ENCODE peak calls at places on chromosomes 13 and 19, in ten cellular contexts. One of them, this sample, is unnamed.

GRCh38 chr19:30029721-30030510 is 87.9 kb downstream of the URI1 start:
- DNase-seq in PC-3: peak
- DNase-seq in K562: no peak
- DNase-seq in left lung: no peak
- DNase-seq in prostate gland: no peak
- DNase-seq in cardiac fibroblast: no peak
- DNase-seq in body of pancreas: no peak
- DNase-seq in SK-N-SH: no peak
- DNase-seq in AG04449: no peak
- DNase-seq in lower lobe of right lung: no peak
- DNase-seq in this sample: peak

GRCh38 chr13:29474991-29475390 is 120.5 kb downstream of the SLC7A1 start:
- DNase-seq in body of pancreas: no peak
- DNase-seq in AG04449: no peak
- DNase-seq in prostate gland: no peak
- DNase-seq in lower lobe of right lung: no peak
- DNase-seq in SK-N-SH: no peak
- DNase-seq in left lung: no peak
- DNase-seq in cardiac fibroblast: peak
- DNase-seq in K562: no peak
- DNase-seq in PC-3: no peak
- DNase-seq in this sample: no peak

GRCh38 chr19:19514215-19514633 is 1.1 kb downstream of the TSSK6 start:
- DNase-seq in lower lobe of right lung: no peak
- DNase-seq in body of pancreas: peak
- DNase-seq in PC-3: no peak
- DNase-seq in SK-N-SH: no peak
- DNase-seq in cardiac fibroblast: peak
- DNase-seq in K562: no peak
- DNase-seq in AG04449: no peak
- DNase-seq in prostate gland: no peak
- DNase-seq in left lung: peak
- DNase-seq in this sample: no peak

GRCh38 chr19:8461376-8461775 is 16.6 kb downstream of the HNRNPM start:
- DNase-seq in cardiac fibroblast: no peak
- DNase-seq in left lung: no peak
- DNase-seq in SK-N-SH: no peak
- DNase-seq in K562: no peak
- DNase-seq in body of pancreas: no peak
- DNase-seq in lower lobe of right lung: no peak
- DNase-seq in AG04449: no peak
- DNase-seq in PC-3: no peak
- DNase-seq in prostate gland: no peak
- DNase-seq in this sample: no peak

GRCh38 chr13:21138561-21138960 is 37.8 kb downstream of the SKA3 start:
- DNase-seq in prostate gland: peak
- DNase-seq in AG04449: no peak
- DNase-seq in left lung: no peak
- DNase-seq in lower lobe of right lung: no peak
- DNase-seq in SK-N-SH: no peak
- DNase-seq in PC-3: no peak
- DNase-seq in K562: no peak
- DNase-seq in body of pancreas: no peak
- DNase-seq in cardiac fibroblast: peak
- DNase-seq in this sample: no peak

GRCh38 chr19:42286349-42287016 is 15.4 kb upstream of the PRR19 start:
- DNase-seq in left lung: no peak
- DNase-seq in prostate gland: no peak
- DNase-seq in K562: peak
- DNase-seq in SK-N-SH: peak
- DNase-seq in AG04449: no peak
- DNase-seq in PC-3: no peak
- DNase-seq in body of pancreas: peak
- DNase-seq in cardiac fibroblast: peak
- DNase-seq in lower lobe of right lung: no peak
- DNase-seq in this sample: no peak

GRCh38 chr19:3075605-3076431 is 13.5 kb upstream of the TLE5 start:
- DNase-seq in K562: peak
- DNase-seq in cardiac fibroblast: no peak
- DNase-seq in prostate gland: no peak
- DNase-seq in SK-N-SH: peak
- DNase-seq in lower lobe of right lung: peak
- DNase-seq in PC-3: peak
- DNase-seq in left lung: peak
- DNase-seq in body of pancreas: peak
- DNase-seq in AG04449: no peak
- DNase-seq in this sample: peak

GRCh38 chr13:105410602-105411001 is 1124.9 kb downstream of the EFNB2 start:
- DNase-seq in K562: peak
- DNase-seq in lower lobe of right lung: peak
- DNase-seq in cardiac fibroblast: peak
- DNase-seq in left lung: peak
- DNase-seq in AG04449: no peak
- DNase-seq in prostate gland: peak
- DNase-seq in body of pancreas: peak
- DNase-seq in PC-3: peak
- DNase-seq in SK-N-SH: peak
- DNase-seq in this sample: peak

GRCh38 chr19:47446534-47447469 is 24.9 kb downstream of the SLC8A2 start:
- DNase-seq in cardiac fibroblast: peak
- DNase-seq in K562: peak
- DNase-seq in left lung: no peak
- DNase-seq in SK-N-SH: peak
- DNase-seq in AG04449: no peak
- DNase-seq in prostate gland: no peak
- DNase-seq in PC-3: peak
- DNase-seq in body of pancreas: no peak
- DNase-seq in lower lobe of right lung: peak
- DNase-seq in this sample: no peak

GRCh38 chr19:1214862-1215731 is 9.5 kb downstream of the STK11 start:
- DNase-seq in AG04449: no peak
- DNase-seq in body of pancreas: peak
- DNase-seq in SK-N-SH: peak
- DNase-seq in lower lobe of right lung: peak
- DNase-seq in left lung: peak
- DNase-seq in PC-3: peak
- DNase-seq in cardiac fibroblast: no peak
- DNase-seq in prostate gland: no peak
- DNase-seq in K562: no peak
- DNase-seq in this sample: no peak

GRCh38 chr19:1213391-1214286 is 8.1 kb downstream of the STK11 start:
- DNase-seq in SK-N-SH: peak
- DNase-seq in lower lobe of right lung: peak
- DNase-seq in body of pancreas: peak
- DNase-seq in AG04449: no peak
- DNase-seq in prostate gland: peak
- DNase-seq in PC-3: no peak
- DNase-seq in left lung: peak
- DNase-seq in cardiac fibroblast: peak
- DNase-seq in K562: no peak
- DNase-seq in this sample: peak

GRCh38 chr19:1211494-1212234 is 6.1 kb downstream of the STK11 start:
- DNase-seq in SK-N-SH: no peak
- DNase-seq in left lung: no peak
- DNase-seq in lower lobe of right lung: no peak
- DNase-seq in cardiac fibroblast: peak
- DNase-seq in prostate gland: peak
- DNase-seq in body of pancreas: peak
- DNase-seq in K562: no peak
- DNase-seq in PC-3: no peak
- DNase-seq in AG04449: no peak
- DNase-seq in this sample: no peak

GRCh38 chr19:1216756-1217155 is 11.2 kb downstream of the STK11 start:
- DNase-seq in PC-3: no peak
- DNase-seq in prostate gland: no peak
- DNase-seq in left lung: no peak
- DNase-seq in body of pancreas: no peak
- DNase-seq in lower lobe of right lung: no peak
- DNase-seq in SK-N-SH: no peak
- DNase-seq in K562: no peak
- DNase-seq in cardiac fibroblast: no peak
- DNase-seq in AG04449: no peak
- DNase-seq in this sample: no peak

DNA sequence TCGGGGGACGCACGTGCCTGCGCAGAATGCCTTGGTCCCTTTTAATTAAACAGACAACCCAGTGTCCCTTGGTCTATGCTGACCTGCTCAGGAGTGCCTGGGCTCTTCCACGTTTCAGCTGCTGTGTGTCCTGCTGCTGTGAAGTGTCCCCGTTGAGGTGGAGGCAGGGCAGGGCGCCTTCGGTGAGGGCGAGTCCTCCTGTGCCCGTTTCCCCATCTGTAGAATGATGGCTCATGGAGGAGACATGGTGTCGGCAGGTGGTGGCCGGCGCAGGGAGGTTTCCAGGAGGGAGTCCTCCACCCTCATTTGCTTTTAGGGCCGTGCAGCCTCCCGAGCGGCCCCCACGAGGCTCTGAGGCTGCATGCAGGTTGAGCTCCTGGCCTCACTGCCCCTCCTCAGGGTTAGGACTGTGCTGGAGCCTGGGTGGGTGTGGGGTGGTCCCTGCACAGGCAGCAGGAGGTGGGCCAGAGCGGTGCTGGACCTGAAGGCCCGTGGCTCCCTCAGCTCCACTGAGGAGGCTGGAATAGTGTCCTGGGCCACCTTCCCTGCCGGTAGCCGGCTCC is 8.8 kb downstream of the STK11 start:
- DNase-seq in lower lobe of right lung: no peak
- DNase-seq in left lung: no peak
- DNase-seq in AG04449: no peak
- DNase-seq in K562: no peak
- DNase-seq in PC-3: no peak
- DNase-seq in cardiac fibroblast: no peak
- DNase-seq in body of pancreas: no peak
- DNase-seq in prostate gland: no peak
- DNase-seq in SK-N-SH: no peak
- DNase-seq in this sample: no peak
- TF ChIP-seq CTCF in lower lobe of right lung: no peak
- TF ChIP-seq CTCF in left lung: no peak
- TF ChIP-seq CTCF in AG04449: no peak
- TF ChIP-seq CTCF in K562: no peak
- TF ChIP-seq CTCF in PC-3: no peak
- TF ChIP-seq CTCF in cardiac fibroblast: no peak
- TF ChIP-seq CTCF in body of pancreas: no peak
- TF ChIP-seq CTCF in prostate gland: no peak
- TF ChIP-seq CTCF in SK-N-SH: no peak
- TF ChIP-seq CTCF in this sample: no peak

GRCh38 chr19:10580979-10581631 is 6.0 kb downstream of the AP1M2 start:
- DNase-seq in left lung: peak
- DNase-seq in PC-3: peak
- DNase-seq in K562: peak
- DNase-seq in cardiac fibroblast: peak
- DNase-seq in SK-N-SH: peak
- DNase-seq in AG04449: peak
- DNase-seq in prostate gland: peak
- DNase-seq in lower lobe of right lung: peak
- DNase-seq in body of pancreas: peak
- DNase-seq in this sample: peak

GRCh38 chr19:10583021-10583776 is 3.9 kb downstream of the AP1M2 start:
- DNase-seq in PC-3: no peak
- DNase-seq in AG04449: no peak
- DNase-seq in left lung: no peak
- DNase-seq in SK-N-SH: no peak
- DNase-seq in body of pancreas: no peak
- DNase-seq in K562: no peak
- DNase-seq in cardiac fibroblast: no peak
- DNase-seq in lower lobe of right lung: no peak
- DNase-seq in prostate gland: no peak
- DNase-seq in this sample: no peak

GRCh38 chr19:10587839-10588150 is 683 bp upstream of the AP1M2 start:
- DNase-seq in K562: no peak
- DNase-seq in AG04449: no peak
- DNase-seq in PC-3: no peak
- DNase-seq in lower lobe of right lung: no peak
- DNase-seq in cardiac fibroblast: no peak
- DNase-seq in prostate gland: no peak
- DNase-seq in SK-N-SH: no peak
- DNase-seq in left lung: no peak
- DNase-seq in body of pancreas: no peak
- DNase-seq in this sample: no peak

GRCh38 chr19:10587022-10587838 is at the start of gene AP1M2:
- DNase-seq in body of pancreas: peak
- DNase-seq in AG04449: no peak
- DNase-seq in prostate gland: no peak
- DNase-seq in PC-3: peak
- DNase-seq in lower lobe of right lung: peak
- DNase-seq in K562: no peak
- DNase-seq in left lung: no peak
- DNase-seq in SK-N-SH: no peak
- DNase-seq in cardiac fibroblast: no peak
- DNase-seq in this sample: no peak

DNA sequence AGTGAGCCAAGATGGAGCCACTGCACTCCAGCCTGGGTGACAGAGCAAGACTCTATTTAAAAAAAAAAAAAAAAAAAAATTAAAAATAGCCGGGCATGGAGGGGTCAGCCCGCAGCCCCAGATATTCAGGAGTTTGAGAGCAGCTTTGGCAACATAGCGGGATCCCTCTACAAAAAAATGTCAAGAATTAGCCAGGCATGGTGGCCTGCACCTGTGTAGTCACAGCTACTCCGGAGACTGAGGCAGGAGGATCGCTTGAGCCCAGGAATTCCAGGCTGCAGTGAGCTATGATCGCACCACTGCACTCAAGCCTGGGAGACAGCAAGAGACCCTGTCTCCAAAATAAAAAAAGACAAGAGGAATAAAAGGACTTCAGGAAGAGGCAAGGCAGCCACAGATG is 716 bp downstream of the AP1M2 start:
- DNase-seq in body of pancreas: no peak
- DNase-seq in cardiac fibroblast: no peak
- DNase-seq in lower lobe of right lung: no peak
- DNase-seq in prostate gland: no peak
- DNase-seq in left lung: no peak
- DNase-seq in PC-3: no peak
- DNase-seq in SK-N-SH: no peak
- DNase-seq in K562: no peak
- DNase-seq in AG04449: no peak
- DNase-seq in this sample: no peak
- H3K4me3 ChIP-seq in body of pancreas: no peak
- H3K4me3 ChIP-seq in cardiac fibroblast: no peak
- H3K4me3 ChIP-seq in lower lobe of right lung: peak
- H3K4me3 ChIP-seq in prostate gland: peak
- H3K4me3 ChIP-seq in left lung: peak
- H3K4me3 ChIP-seq in PC-3: peak
- H3K4me3 ChIP-seq in SK-N-SH: no peak
- H3K4me3 ChIP-seq in K562: no peak
- H3K4me3 ChIP-seq in AG04449: no peak
- H3K4me3 ChIP-seq in this sample: no peak

GRCh38 chr19:31126236-31126635 is 223.0 kb downstream of the TSHZ3 start:
- DNase-seq in prostate gland: no peak
- DNase-seq in cardiac fibroblast: no peak
- DNase-seq in AG04449: no peak
- DNase-seq in left lung: no peak
- DNase-seq in PC-3: no peak
- DNase-seq in SK-N-SH: no peak
- DNase-seq in lower lobe of right lung: no peak
- DNase-seq in K562: no peak
- DNase-seq in body of pancreas: no peak
- DNase-seq in this sample: no peak
- TF ChIP-seq CTCF in prostate gland: no peak
- TF ChIP-seq CTCF in cardiac fibroblast: no peak
- TF ChIP-seq CTCF in AG04449: no peak
- TF ChIP-seq CTCF in left lung: no peak
- TF ChIP-seq CTCF in PC-3: no peak
- TF ChIP-seq CTCF in SK-N-SH: no peak
- TF ChIP-seq CTCF in lower lobe of right lung: no peak
- TF ChIP-seq CTCF in K562: no peak
- TF ChIP-seq CTCF in body of pancreas: no peak
- TF ChIP-seq CTCF in this sample: no peak

GRCh38 chr13:49594576-49594975 is 9.2 kb upstream of the RCBTB1 start:
- DNase-seq in K562: no peak
- DNase-seq in body of pancreas: no peak
- DNase-seq in AG04449: no peak
- DNase-seq in cardiac fibroblast: no peak
- DNase-seq in SK-N-SH: no peak
- DNase-seq in prostate gland: no peak
- DNase-seq in lower lobe of right lung: no peak
- DNase-seq in left lung: no peak
- DNase-seq in PC-3: no peak
- DNase-seq in this sample: no peak
- H3K4me3 ChIP-seq in K562: no peak
- H3K4me3 ChIP-seq in body of pancreas: no peak
- H3K4me3 ChIP-seq in AG04449: no peak
- H3K4me3 ChIP-seq in cardiac fibroblast: no peak
- H3K4me3 ChIP-seq in SK-N-SH: no peak
- H3K4me3 ChIP-seq in prostate gland: no peak
- H3K4me3 ChIP-seq in lower lobe of right lung: no peak
- H3K4me3 ChIP-seq in left lung: no peak
- H3K4me3 ChIP-seq in PC-3: no peak
- H3K4me3 ChIP-seq in this sample: no peak